ENCODE peak calls at places on chromosomes 2 and 18, in ten cellular contexts. D, U, I, B, N, K, Y, O, V and E are unnamed samples.

GRCh38 chr2:86073225-86073624 is 32.5 kb downstream of the POLR1A start:
- DNase-seq in K (no peak), O (no peak), U (no peak), D (no peak), V (no peak), Y (no peak), N (no peak), B (no peak), I (no peak), E (no peak)

GRCh38 chr2:8753609-8754008 is 71.8 kb downstream of the ID2 start:
- DNase-seq in B (no peak), N (no peak), V (no peak), Y (no peak), U (no peak), I (no peak), D (no peak), O (no peak), K (no peak), E (no peak)

GRCh38 chr2:223050188-223050587 is 1.8 kb upstream of the KCNE4 start:
- DNase-seq in K (no peak), B (no peak), O (no peak), N (no peak), Y (no peak), U (no peak), D (no peak), V (no peak), I (no peak), E (no peak)

GRCh38 chr18:57242285-57242684 is 95.4 kb downstream of the BOD1L2 start:
- DNase-seq in K (no peak), D (no peak), I (peak; percentile 78), U (no peak), O (no peak), N (no peak), V (no peak), Y (no peak), B (peak; percentile 23), E (no peak)

GRCh38 chr2:99444222-99444621 is 45.6 kb downstream of the REV1 start:
- DNase-seq in B (no peak), U (no peak), Y (no peak), V (no peak), N (no peak), O (no peak), K (no peak), D (no peak), I (no peak), E (no peak)

GRCh38 chr2:38498039-38498438 is 104.7 kb downstream of the HNRNPLL start:
- DNase-seq in O (no peak), K (no peak), U (no peak), B (no peak), Y (no peak), V (no peak), N (peak; percentile 57), D (no peak), I (no peak), E (no peak)

GRCh38 chr2:73260338-73260984 is 23.8 kb downstream of the FBXO41 start:
- DNase-seq in U (peak; percentile 55), K (peak; percentile 68), D (peak; percentile 39), V (no peak), B (peak; percentile 69), O (peak; percentile 80), N (no peak), I (peak; percentile 63), Y (peak; percentile 76), E (peak; percentile 52)

GRCh38 chr2:210199186-210199765 is 26.0 kb downstream of the ACADL start:
- DNase-seq in V (no peak), U (no peak), O (no peak), B (peak; percentile 16), N (no peak), D (no peak), K (peak; percentile 42), Y (peak; percentile 25), I (no peak), E (no peak)

GRCh38 chr2:94995516-94995915 is 30.0 kb upstream of the MAL start:
- DNase-seq in I (no peak), K (no peak), D (no peak), U (no peak), N (no peak), Y (no peak), B (no peak), O (no peak), V (no peak), E (no peak)

GRCh38 chr18:48219429-48220145 is 189.6 kb downstream of the ZBTB7C start:
- DNase-seq in I (no peak), K (no peak), U (no peak), N (no peak), V (no peak), B (no peak), O (no peak), D (no peak), Y (no peak), E (no peak)

GRCh38 chr2:74576151-74576755 is 21.7 kb downstream of the DOK1 start:
- DNase-seq in V (no peak), D (no peak), O (no peak), B (no peak), K (no peak), I (no peak), N (no peak), Y (no peak), U (no peak), E (no peak)

GRCh38 chr2:239762106-239762505 is 263.0 kb downstream of the NDUFA10 start:
- DNase-seq in K (no peak), O (no peak), U (no peak), B (no peak), V (no peak), I (peak; percentile 22), Y (no peak), N (no peak), D (no peak), E (no peak)

GRCh38 chr2:21270658-21271057 is 146.9 kb downstream of the TDRD15 start:
- DNase-seq in O (no peak), V (no peak), I (peak; percentile 78), N (peak; percentile 82), U (peak; percentile 28), D (no peak), B (peak; percentile 12), Y (no peak), K (peak; percentile 6), E (no peak)

GRCh38 chr2:127622561-127623387 is 23.2 kb upstream of the GPR17 start:
- DNase-seq in V (no peak), B (no peak), U (peak; percentile 10), D (no peak), I (peak; percentile 40), O (no peak), Y (no peak), N (no peak), K (no peak), E (no peak)

GRCh38 chr2:182915369-182916326 is 49.2 kb upstream of the FRZB start:
- DNase-seq in Y (peak; percentile 6), K (peak; percentile 29), U (no peak), O (no peak), D (peak; percentile 60), I (no peak), V (no peak), N (no peak), B (peak; percentile 35), E (no peak)
- TF ChIP-seq CTCF in Y (no peak), K (no peak), U (no peak), O (no peak), D (no peak), I (no peak), V (no peak), N (no peak), B (no peak), E (no peak)

DNA sequence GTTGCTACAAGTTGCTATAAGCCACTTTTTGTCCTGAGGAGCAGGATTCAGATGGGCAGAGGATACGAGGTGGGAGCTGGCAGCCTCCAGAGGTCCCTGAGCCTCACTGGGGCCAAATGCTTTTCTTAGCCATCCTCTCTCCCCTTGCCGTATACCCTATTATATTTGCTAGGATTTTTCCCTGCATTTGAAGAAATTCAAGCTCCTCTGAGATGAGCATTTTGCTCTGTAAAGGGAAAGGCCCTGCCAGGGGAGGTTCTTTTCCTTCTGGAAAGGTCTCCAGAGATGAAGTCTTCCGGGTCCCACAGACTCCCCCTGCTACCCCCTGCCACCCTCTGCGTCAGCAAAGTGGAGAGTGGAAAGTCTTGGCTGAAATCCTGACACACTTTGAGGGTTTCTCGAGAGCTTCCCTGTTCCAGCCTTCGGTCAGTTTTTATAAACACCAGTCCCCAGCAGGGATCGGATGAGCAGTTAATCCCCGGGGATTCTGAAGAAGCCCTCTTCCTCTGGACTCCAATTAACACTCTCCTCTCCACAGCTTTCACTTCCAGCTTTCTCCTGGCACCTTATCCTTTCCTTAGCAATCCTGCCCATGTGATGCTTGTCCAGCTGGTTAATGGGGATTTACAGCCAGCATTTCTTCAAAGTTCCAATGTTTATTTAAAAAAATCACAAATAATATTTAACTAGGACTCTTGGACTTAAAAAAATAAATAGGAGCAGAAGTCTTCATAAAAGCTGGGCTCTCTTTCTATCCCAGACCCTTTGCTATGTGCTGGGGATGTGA is 13.1 kb downstream of the CYRIA start:
- DNase-seq in Y (no peak), D (no peak), K (peak; percentile 12), U (no peak), O (no peak), N (no peak), I (no peak), V (no peak), B (peak; percentile 38), E (no peak)
- H3K4me3 ChIP-seq in Y (no peak overlapping the region), D (no peak overlapping the region), K (no peak overlapping the region), U (no peak overlapping the region), O (no peak overlapping the region), N (no peak overlapping the region), I (no peak overlapping the region), V (no peak overlapping the region), B (no peak overlapping the region), E (no peak overlapping the region)

GRCh38 chr2:231530099-231531085 is at the start of gene NMUR1:
- DNase-seq in K (peak; percentile 47), I (peak; percentile 71), N (peak; percentile 64), V (peak; percentile 30), U (peak; percentile 68), Y (peak; percentile 52), D (no peak), O (peak; percentile 91), B (peak; percentile 72), E (peak; percentile 71)
- H3K4me1 ChIP-seq in K (no peaks in the 10 kb centered on the region), I (no peaks in the 10 kb centered on the region), N (no peaks in the 10 kb centered on the region), V (no peaks in the 10 kb centered on the region), U (peaks cover 26% of the 10 kb centered on the region), Y (peaks cover 4% of the 10 kb centered on the region), D (no peaks in the 10 kb centered on the region), O (peaks cover 7% of the 10 kb centered on the region), B (peaks cover 12% of the 10 kb centered on the region), E (peaks cover 17% of the 10 kb centered on the region)

GRCh38 chr18:37334494-37335125 is 231.0 kb downstream of the CELF4 start:
- DNase-seq in O (no peak), Y (no peak), V (no peak), B (no peak), I (no peak), U (no peak), D (no peak), N (no peak), K (peak; percentile 48), E (no peak)

GRCh38 chr18:37339701-37340215 is 225.8 kb downstream of the CELF4 start:
- DNase-seq in V (no peak), D (no peak), I (no peak), K (no peak), N (no peak), U (no peak), Y (no peak), B (no peak), O (no peak), E (no peak)

GRCh38 chr18:37332764-37333420 is 232.7 kb downstream of the CELF4 start:
- DNase-seq in D (no peak), O (no peak), N (no peak), B (no peak), U (no peak), K (no peak), Y (no peak), V (no peak), I (no peak), E (no peak)

GRCh38 chr18:37336568-37337285 is 228.9 kb downstream of the CELF4 start:
- DNase-seq in N (no peak), D (no peak), V (no peak), U (no peak), B (no peak), I (no peak), K (no peak), Y (no peak), O (no peak), E (no peak)

GRCh38 chr18:37335337-37335736 is 230.3 kb downstream of the CELF4 start:
- DNase-seq in Y (peak; percentile 9), V (no peak), I (no peak), O (no peak), D (no peak), U (no peak), N (no peak), K (peak; percentile 35), B (peak; percentile 45), E (no peak)
- TF ChIP-seq CTCF in Y (peak; percentile 9), V (no peak), I (peak; percentile 15), O (peak; percentile 44), D (peak; percentile 31), U (no peak), N (no peak), K (peak; percentile 43), B (peak; percentile 44), E (peak; percentile 26)